ENCODE peak calls at places on chromosomes 6 and 20, in ten cellular contexts. X is PC-3; C is CD8-positive, alpha-beta memory T cell; B is SK-N-SH; M is IMR-90; S is lung; T is CD8-positive, alpha-beta T cell; W is fibroblast of lung; K is MM.1S; J is A549. A is an unnamed sample.

GRCh38 chr6:45801471-45802289 is 214.0 kb downstream of the CLIC5 start:
- DNase-seq in X (no peak), C (no peak), B (no peak), M (no peak), S (no peak), T (no peak), W (no peak), K (no peak), J (no peak), A (peak)

GRCh38 chr20:34680586-34680985 is 3.7 kb upstream of the PIGU start:
- DNase-seq in X (no peak), C (no peak), B (no peak), M (no peak), S (no peak), T (no peak), W (peak), K (no peak), J (no peak), A (peak)

GRCh38 chr20:57544838-57545564 is 15.9 kb upstream of the PCK1 start:
- DNase-seq in X (no peak), C (no peak), B (no peak), M (no peak), S (no peak), T (no peak), W (no peak), K (no peak), J (no peak), A (no peak)

GRCh38 chr6:130841128-130841728 is 14.0 kb downstream of the SMLR1 start:
- DNase-seq in X (no peak), C (no peak), B (no peak), M (peak), S (no peak), T (no peak), W (no peak), K (no peak), J (no peak), A (peak)

GRCh38 chr6:5471044-5471443 is 209.7 kb downstream of the FARS2 start:
- DNase-seq in X (peak), C (peak), B (peak), M (peak), S (peak), T (peak), W (peak), K (peak), J (peak), A (peak)

GRCh38 chr20:42986143-42986773 is 203.4 kb downstream of the PTPRT start:
- DNase-seq in X (peak), C (no peak), B (no peak), M (no peak), S (no peak), T (no peak), W (no peak), K (no peak), J (no peak), A (no peak)

GRCh38 chr20:22379472-22379871 is 204.9 kb downstream of the FOXA2 start:
- DNase-seq in X (peak), C (no peak), B (no peak), M (no peak), S (no peak), T (no peak), W (peak), K (no peak), J (no peak), A (peak)

GRCh38 chr6:112439416-112439815 is 92.3 kb downstream of the RFPL4B start:
- DNase-seq in X (no peak), C (no peak), B (no peak), M (no peak), S (no peak), T (no peak), W (no peak), K (no peak), J (no peak), A (no peak)

GRCh38 chr20:45059022-45059728 is 41.8 kb downstream of the KCNS1 start:
- DNase-seq in X (peak), C (no peak), B (no peak), M (peak), S (no peak), T (no peak), W (peak), K (peak), J (no peak), A (peak)

GRCh38 chr20:63337786-63338420 is 23.2 kb downstream of the CHRNA4 start:
- DNase-seq in X (no peak), C (no peak), B (no peak), M (no peak), S (no peak), T (no peak), W (no peak), K (no peak), J (no peak), A (no peak)

GRCh38 chr6:593907-594212 is 63.0 kb downstream of the HUS1B start:
- DNase-seq in X (no peak), C (no peak), B (no peak), M (no peak), S (no peak), T (no peak), W (no peak), K (no peak), J (no peak), A (no peak)

GRCh38 chr6:43427406-43428111 is at the start of gene ABCC10:
- DNase-seq in X (peak), C (peak), B (peak), M (peak), S (peak), T (peak), W (peak), K (peak), J (peak), A (peak)

GRCh38 chr6:161409353-161409752 is 135.5 kb upstream of the AGPAT4 start:
- DNase-seq in X (no peak), C (no peak), B (no peak), M (no peak), S (no peak), T (no peak), W (no peak), K (no peak), J (no peak), A (no peak)

GRCh38 chr6:110214338-110214737 is 34.1 kb downstream of the CDC40 start:
- DNase-seq in X (no peak), C (no peak), B (no peak), M (no peak), S (no peak), T (no peak), W (no peak), K (no peak), J (no peak), A (no peak)

GRCh38 chr20:44052166-44052565 is 134.8 kb downstream of the JPH2 start:
- DNase-seq in X (no peak), C (no peak), B (no peak), M (no peak), S (no peak), T (no peak), W (no peak), K (no peak), J (no peak), A (no peak)

GRCh38 chr20:56433880-56434255 is 21.8 kb downstream of the CASS4 start:
- DNase-seq in X (no peak), C (no peak), B (no peak), M (peak), S (no peak), T (no peak), W (peak), K (no peak), J (no peak), A (peak)

GRCh38 chr6:108031968-108032367 is 42.6 kb downstream of the OSTM1 start:
- DNase-seq in X (no peak), C (no peak), B (no peak), M (no peak), S (no peak), T (no peak), W (no peak), K (no peak), J (no peak), A (no peak)

DNA sequence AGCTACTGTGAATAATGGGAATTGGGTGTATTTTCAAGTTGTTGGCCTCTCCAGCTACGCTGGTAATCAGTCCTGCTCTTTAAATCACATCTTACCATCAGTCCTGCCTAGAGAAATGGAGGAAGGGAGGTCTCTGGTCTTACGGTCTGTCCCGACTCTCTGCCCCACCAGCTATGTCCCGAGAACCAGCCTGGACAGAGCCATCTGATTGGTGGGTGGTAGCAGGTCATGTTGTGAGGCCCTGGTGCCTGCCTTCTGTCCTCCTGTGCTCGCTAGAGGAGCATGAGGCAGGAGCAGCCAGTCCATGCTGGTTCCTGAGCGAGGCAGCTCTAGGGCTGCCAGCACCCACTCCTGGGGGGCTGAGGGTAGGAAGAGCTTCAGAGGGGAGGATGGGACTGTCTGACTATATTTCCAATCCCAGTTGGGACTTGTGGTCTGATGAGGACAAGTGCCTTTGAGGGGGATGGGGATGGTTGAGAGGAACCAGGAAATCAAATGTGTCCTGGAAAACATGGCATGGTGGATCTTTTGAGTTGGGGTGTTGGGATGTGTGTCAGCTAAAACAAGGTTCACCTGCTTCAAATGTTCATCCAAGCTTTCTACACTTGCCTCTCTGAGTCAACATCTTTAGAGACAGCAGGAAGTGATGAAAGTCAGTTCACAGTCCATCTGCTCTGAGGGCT is 33.0 kb downstream of the SYNJ2 start:
- DNase-seq in X (no peak), C (no peak), B (no peak), M (peak), S (no peak), T (no peak), W (no peak), K (no peak), J (no peak), A (peak)
- H3K27ac ChIP-seq in X (no peak), C (no peak), B (peak), M (peak), S (no peak), T (no peak), W (no peak), K (no peak), J (peak), A (peak)

GRCh38 chr6:11357285-11357684 is 124.8 kb upstream of the NEDD9 start:
- DNase-seq in X (peak), C (no peak), B (no peak), M (no peak), S (no peak), T (no peak), W (no peak), K (no peak), J (no peak), A (no peak)
- H3K27ac ChIP-seq in X (peak), C (no peak), B (no peak), M (no peak), S (peak), T (no peak), W (no peak), K (no peak), J (peak), A (no peak)

DNA sequence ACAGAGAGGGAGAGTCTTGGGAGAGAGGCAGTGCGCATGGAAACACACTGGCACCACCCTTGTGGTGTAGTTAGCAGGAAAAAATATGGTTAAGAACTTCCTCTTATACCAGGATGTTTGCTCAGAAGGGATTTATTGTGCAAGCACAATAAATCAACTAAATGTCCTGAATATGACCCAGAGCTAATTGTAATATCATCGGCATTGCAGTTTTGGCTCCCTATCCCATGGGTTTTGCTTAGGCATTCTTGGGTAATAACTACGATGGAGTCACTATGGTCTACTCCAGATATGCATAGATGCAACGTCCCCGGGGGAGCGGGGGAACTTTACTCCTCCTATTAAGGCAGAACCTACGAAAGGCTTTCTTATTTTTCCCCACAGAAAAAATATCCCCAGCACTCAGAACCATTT is 751.6 kb downstream of the EYS start:
- DNase-seq in X (peak), C (no peak), B (no peak), M (no peak), S (no peak), T (no peak), W (peak), K (no peak), J (no peak), A (no peak)
- H3K27ac ChIP-seq in X (no peak), C (no peak), B (no peak), M (no peak), S (no peak), T (no peak), W (no peak), K (no peak), J (no peak), A (no peak)

DNA sequence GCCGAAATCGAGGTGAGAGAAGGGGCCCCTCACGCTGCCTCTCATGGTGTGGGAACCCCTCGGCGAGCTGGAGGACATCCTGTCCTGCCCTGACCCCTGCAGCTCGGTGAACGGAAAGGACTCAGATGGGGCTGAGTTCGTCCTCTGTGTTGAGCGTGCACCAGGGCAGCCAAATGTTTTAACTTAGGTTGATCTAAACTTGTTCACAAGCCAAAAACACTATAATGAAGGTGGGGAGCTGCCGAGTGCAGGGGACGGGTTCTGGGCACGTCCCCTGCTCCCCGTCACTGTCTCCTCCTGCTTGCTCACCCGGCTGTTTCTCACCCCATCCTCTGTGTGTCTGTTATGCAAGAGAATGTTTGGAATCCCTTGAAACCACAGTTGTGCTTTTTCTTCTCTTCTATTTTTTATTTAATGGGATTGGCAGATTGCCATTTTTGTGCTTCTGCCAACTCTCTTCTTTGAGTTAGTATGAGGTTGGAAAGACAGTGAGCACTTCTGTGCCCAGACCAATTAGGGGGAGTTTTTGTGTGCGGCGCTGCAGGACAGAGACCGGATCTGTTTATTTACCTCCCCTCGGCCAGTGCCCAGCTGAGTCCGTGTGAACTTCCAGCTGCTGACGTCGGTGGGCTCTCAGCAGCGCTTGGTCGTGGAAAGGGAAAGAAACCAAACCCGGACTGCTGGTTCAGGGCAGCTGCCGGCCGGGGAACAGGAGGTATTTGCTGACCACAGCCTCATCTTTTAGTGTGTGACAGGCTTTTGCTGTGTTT is 158.1 kb downstream of the DTNBP1 start:
- DNase-seq in X (peak), C (no peak), B (peak), M (peak), S (peak), T (no peak), W (peak), K (no peak), J (no peak), A (peak)
- H3K27ac ChIP-seq in X (peak), C (no peak), B (peak), M (peak), S (peak), T (no peak), W (peak), K (no peak), J (no peak), A (peak)

GRCh38 chr20:10864076-10864672 is 190.4 kb upstream of the JAG1 start:
- DNase-seq in X (peak), C (no peak), B (no peak), M (no peak), S (peak), T (no peak), W (peak), K (no peak), J (no peak), A (peak)
- H3K27ac ChIP-seq in X (peak), C (no peak), B (peak), M (peak), S (no peak), T (no peak), W (peak), K (no peak), J (peak), A (peak)

GRCh38 chr20:49391404-49392245 is 90.8 kb downstream of the KCNB1 start:
- DNase-seq in X (no peak), C (no peak), B (no peak), M (no peak), S (no peak), T (no peak), W (no peak), K (no peak), J (no peak), A (no peak)
- H3K27ac ChIP-seq in X (no peak), C (no peak), B (no peak), M (no peak), S (no peak), T (no peak), W (no peak), K (no peak), J (no peak), A (no peak)